ENCODE peak calls at places on chromosomes 6 and 20, in five cellular contexts. O is retina, V is amniotic stem cell, W is EH, F is DMS 273 treated with DMSO at 0.1 percent for 48 hours. R is an unnamed sample.

GRCh38 chr6:18323935-18324707 is 59.8 kb upstream of the DEK start:
- DNase-seq in O (peak), W (peak), V (peak), F (peak), R (peak)

GRCh38 chr20:62835931-62836861 is 19.3 kb downstream of the COL9A3 start:
- DNase-seq in W (no peak), O (no peak), V (no peak), F (no peak), R (no peak)

GRCh38 chr6:35259946-35260626 is 551 bp downstream of the ZNF76 start:
- DNase-seq in W (peak), F (peak), V (no peak), O (peak), R (no peak)

GRCh38 chr6:30264731-30265130 is 51.5 kb upstream of the TRIM26 start:
- DNase-seq in V (peak), F (no peak), W (peak), O (no peak), R (no peak)

GRCh38 chr20:33668087-33668790 is 1.5 kb downstream of the ACTL10 start:
- DNase-seq in V (no peak), F (no peak), O (no peak), W (no peak), R (no peak)

GRCh38 chr6:93624408-93624807 is 205.0 kb upstream of the EPHA7 start:
- DNase-seq in V (no peak), O (no peak), W (no peak), F (no peak), R (no peak)

GRCh38 chr20:3430376-3431069 is 23.1 kb upstream of the DNAAF9 start:
- DNase-seq in F (no peak), V (no peak), O (no peak), W (no peak), R (no peak)

GRCh38 chr6:144284474-144284752 is 722 bp upstream of the UTRN start:
- DNase-seq in F (no peak), O (no peak), V (no peak), W (no peak), R (no peak)

GRCh38 chr6:37324131-37325033 is 29.4 kb upstream of the RNF8 start:
- DNase-seq in W (peak), V (no peak), F (no peak), O (no peak), R (no peak)

GRCh38 chr6:127907960-127908640 is 7.2 kb upstream of the THEMIS start:
- DNase-seq in F (no peak), V (no peak), O (no peak), W (no peak), R (no peak)

GRCh38 chr6:90039911-90040310 is 145.6 kb downstream of the GJA10 start:
- DNase-seq in V (no peak), W (peak), O (no peak), F (no peak), R (no peak)

GRCh38 chr6:140071601-140072062 is 697.2 kb upstream of the CITED2 start:
- DNase-seq in W (peak), F (no peak), O (no peak), V (no peak), R (no peak)

GRCh38 chr6:13267142-13267621 is 61.2 kb downstream of the TBC1D7 start:
- DNase-seq in O (no peak), F (no peak), V (no peak), W (peak), R (no peak)

GRCh38 chr6:148629910-148630470 is 116.8 kb upstream of the UST start:
- DNase-seq in W (no peak), O (no peak), F (no peak), V (no peak), R (no peak)

GRCh38 chr6:50815436-50816114 is 3.1 kb upstream of the TFAP2B start:
- DNase-seq in F (no peak), V (no peak), O (no peak), W (peak), R (peak)

GRCh38 chr20:23132293-23132929 is 46.3 kb upstream of the CD93 start:
- DNase-seq in W (no peak), V (no peak), F (no peak), O (no peak), R (no peak)

GRCh38 chr6:41774841-41775240 is 4.9 kb downstream of the FRS3 start:
- DNase-seq in V (no peak), O (no peak), F (no peak), W (no peak), R (no peak)

GRCh38 chr20:60055740-60056139 is 97.5 kb downstream of the CDH26 start:
- DNase-seq in F (no peak), W (peak), O (no peak), V (no peak), R (no peak)

GRCh38 chr6:157398151-157398550 is 17.2 kb downstream of the ZDHHC14 start:
- DNase-seq in O (no peak), W (no peak), V (no peak), F (no peak), R (no peak)

GRCh38 chr20:3751664-3752385 is 15.7 kb downstream of the ADISSP start:
- DNase-seq in O (peak), W (no peak), F (peak), V (no peak), R (no peak)

GRCh38 chr6:127566119-127566518 is 10.9 kb upstream of the C6orf58 start:
- DNase-seq in F (no peak), O (no peak), W (no peak), V (no peak), R (no peak)

GRCh38 chr6:110563711-110564110 is 87.3 kb upstream of the SLC22A16 start:
- DNase-seq in V (no peak), W (no peak), F (no peak), O (no peak), R (no peak)

GRCh38 chr6:125393449-125393858 is 91.7 kb upstream of the HDDC2 start:
- DNase-seq in W (no peak), F (no peak), V (no peak), O (no peak), R (no peak)

GRCh38 chr6:82072113-82072512 is 175.4 kb downstream of the IBTK start:
- DNase-seq in V (no peak), F (peak), W (peak), O (no peak), R (peak)

GRCh38 chr20:52749020-52749419 is 223.1 kb upstream of the TSHZ2 start:
- DNase-seq in W (no peak), F (no peak), O (no peak), V (no peak), R (no peak)

GRCh38 chr6:107704377-107705013 is 119.6 kb downstream of the SCML4 start:
- DNase-seq in O (peak), F (no peak), V (no peak), W (peak), R (no peak)

GRCh38 chr20:49283176-49283702 is 5.4 kb upstream of the ZNFX1 start:
- DNase-seq in F (no peak), W (no peak), V (no peak), O (no peak), R (no peak)

GRCh38 chr20:45373353-45374100 is 4.6 kb downstream of the TP53TG5 start:
- DNase-seq in O (peak), F (no peak), W (peak), V (peak), R (no peak)

GRCh38 chr6:169230923-169231789 is 22.5 kb downstream of the THBS2 start:
- DNase-seq in O (no peak), F (no peak), V (no peak), W (no peak), R (no peak)

GRCh38 chr20:58308680-58309527 is 611 bp upstream of the RAB22A start:
- DNase-seq in V (no peak), F (no peak), W (peak), O (peak), R (no peak)

GRCh38 chr6:11168091-11168635 is 56.6 kb upstream of the ERVFRD-1 start:
- DNase-seq in O (no peak), V (no peak), F (no peak), W (no peak), R (no peak)

GRCh38 chr6:2476376-2476775 is 231.0 kb upstream of the GMDS start:
- DNase-seq in F (no peak), V (no peak), O (no peak), W (peak), R (no peak)

GRCh38 chr20:8505817-8506216 is 373.8 kb downstream of the PLCB1 start:
- DNase-seq in V (no peak), F (no peak), W (no peak), O (no peak), R (no peak)

GRCh38 chr6:21277601-21278043 is 315.9 kb upstream of the SOX4 start:
- DNase-seq in W (no peak), F (no peak), V (no peak), O (peak), R (no peak)

GRCh38 chr6:84547341-84547794 is 217.0 kb downstream of the TBX18 start:
- DNase-seq in F (no peak), V (no peak), O (no peak), W (peak), R (no peak)

GRCh38 chr6:36978687-36979086 is 7.3 kb downstream of the MTCH1 start:
- DNase-seq in V (no peak), W (no peak), F (no peak), O (no peak), R (no peak)

GRCh38 chr6:155387551-155387950 is 68.1 kb downstream of the NOX3 start:
- DNase-seq in F (no peak), V (no peak), O (no peak), W (no peak), R (no peak)

GRCh38 chr6:26184492-26184891 is 97.3 kb downstream of the HFE start:
- DNase-seq in F (no peak), O (no peak), W (no peak), V (no peak), R (no peak)